ENCODE peak calls at places on chromosomes 11 and 22, in nine cellular contexts. J is transverse colon, M is neural progenitor cell, K is colonic mucosa, E is uterus, A is OCI-LY7, S is Peyer's patch, C is A549, P is heart right ventricle. L is an unnamed sample.

GRCh38 chr11:621838-622237 is 2.9 kb downstream of the CDHR5 start:
- DNase-seq in J (no peak), M (no peak), K (no peak), E (no peak), A (no peak), S (no peak), C (no peak), P (no peak), L (no peak)

GRCh38 chr11:64173616-64174355 is 7.9 kb upstream of the MACROD1 start:
- DNase-seq in J (no peak), M (no peak), K (no peak), E (no peak), A (no peak), S (no peak), C (no peak), P (no peak), L (peak)

GRCh38 chr11:101341578-101341977 is 212.0 kb upstream of the PGR start:
- DNase-seq in J (no peak), M (no peak), K (no peak), E (no peak), A (no peak), S (no peak), C (no peak), P (no peak), L (no peak)

GRCh38 chr11:86210898-86211297 is 33.7 kb upstream of the EED start:
- DNase-seq in J (no peak), M (no peak), K (no peak), E (no peak), A (no peak), S (no peak), C (no peak), P (no peak), L (no peak)

GRCh38 chr22:22576244-22576988 is 17.4 kb upstream of the PRAME start:
- DNase-seq in J (peak), M (peak), K (peak), E (no peak), A (peak), S (peak), C (peak), P (peak), L (peak)

GRCh38 chr22:45101828-45102227 is 61.9 kb upstream of the NUP50 start:
- DNase-seq in J (peak), M (peak), K (peak), E (peak), A (peak), S (peak), C (peak), P (no peak), L (peak)

GRCh38 chr11:119891392-119891791 is 162.4 kb upstream of the NECTIN1 start:
- DNase-seq in J (no peak), M (no peak), K (no peak), E (no peak), A (no peak), S (no peak), C (no peak), P (peak), L (no peak)

GRCh38 chr11:119629085-119629484 is 99.9 kb downstream of the NECTIN1 start:
- DNase-seq in J (no peak), M (no peak), K (no peak), E (no peak), A (no peak), S (no peak), C (no peak), P (no peak), L (no peak)

GRCh38 chr11:125890447-125891100 is 3.1 kb downstream of the HYLS1 start:
- DNase-seq in J (no peak), M (no peak), K (no peak), E (no peak), A (no peak), S (no peak), C (no peak), P (no peak), L (no peak)

GRCh38 chr11:120545813-120546212 is 34.3 kb downstream of the GRIK4 start:
- DNase-seq in J (no peak), M (no peak), K (no peak), E (no peak), A (no peak), S (no peak), C (no peak), P (no peak), L (no peak)

GRCh38 chr11:64864473-64865285 is 13.7 kb downstream of the EHD1 start:
- DNase-seq in J (peak), M (peak), K (no peak), E (peak), A (peak), S (peak), C (no peak), P (peak), L (peak)

GRCh38 chr11:69510471-69511357 is 29.3 kb downstream of the LINC01488 start:
- DNase-seq in J (no peak), M (no peak), K (no peak), E (no peak), A (no peak), S (no peak), C (no peak), P (no peak), L (peak)

GRCh38 chr11:62501432-62501891 is 45.1 kb downstream of the AHNAK start:
- DNase-seq in J (no peak), M (peak), K (no peak), E (no peak), A (no peak), S (no peak), C (no peak), P (peak), L (no peak)

GRCh38 chr22:30481711-30482110 is 9.9 kb upstream of the SEC14L3 start:
- DNase-seq in J (no peak), M (no peak), K (no peak), E (no peak), A (no peak), S (no peak), C (no peak), P (no peak), L (no peak)

GRCh38 chr11:59180168-59180567 is 8.2 kb downstream of the DTX4 start:
- DNase-seq in J (no peak), M (peak), K (no peak), E (no peak), A (no peak), S (no peak), C (no peak), P (no peak), L (no peak)

GRCh38 chr11:118003021-118003423 is 16.8 kb downstream of the IL10RA start:
- DNase-seq in J (peak), M (no peak), K (no peak), E (no peak), A (peak), S (no peak), C (no peak), P (no peak), L (no peak)

GRCh38 chr11:106608677-106609076 is 409.6 kb downstream of the GUCY1A2 start:
- DNase-seq in J (no peak), M (no peak), K (no peak), E (no peak), A (no peak), S (no peak), C (no peak), P (no peak), L (peak)

GRCh38 chr11:64285885-64286800 is 495 bp downstream of the GPR137 start:
- DNase-seq in J (peak), M (peak), K (no peak), E (no peak), A (peak), S (no peak), C (peak), P (no peak), L (no peak)

GRCh38 chr11:1864216-1864615 is 11.3 kb downstream of the LSP1 start:
- DNase-seq in J (no peak), M (no peak), K (no peak), E (no peak), A (no peak), S (no peak), C (no peak), P (peak), L (no peak)

GRCh38 chr22:36988075-36988474 is 31.2 kb downstream of the TST start:
- DNase-seq in J (no peak), M (no peak), K (no peak), E (no peak), A (no peak), S (no peak), C (no peak), P (no peak), L (no peak)

GRCh38 chr11:61731956-61732675 is 20.3 kb upstream of the MYRF start:
- DNase-seq in J (no peak), M (no peak), K (no peak), E (no peak), A (no peak), S (no peak), C (no peak), P (no peak), L (no peak)

GRCh38 chr22:42344391-42344861 is 74.0 kb upstream of the TCF20 start:
- DNase-seq in J (no peak), M (peak), K (no peak), E (peak), A (no peak), S (no peak), C (no peak), P (peak), L (peak)

GRCh38 chr11:62710001-62710345 is 2.5 kb downstream of the GNG3 start:
- DNase-seq in J (no peak), M (no peak), K (peak), E (no peak), A (no peak), S (no peak), C (no peak), P (no peak), L (no peak)

GRCh38 chr22:44807915-44808690 is 55.7 kb downstream of the ARHGAP8 start:
- DNase-seq in J (no peak), M (peak), K (no peak), E (no peak), A (peak), S (no peak), C (no peak), P (no peak), L (no peak)

GRCh38 chr22:39502789-39503464 is 837 bp downstream of the MIEF1 start:
- DNase-seq in J (no peak), M (no peak), K (no peak), E (no peak), A (peak), S (no peak), C (no peak), P (no peak), L (no peak)

GRCh38 chr11:9277176-9277575 is 12.0 kb upstream of the DENND5A start:
- DNase-seq in J (no peak), M (no peak), K (no peak), E (no peak), A (no peak), S (no peak), C (no peak), P (no peak), L (no peak)

GRCh38 chr11:61712301-61712700 is 32.1 kb downstream of the DAGLA start:
- DNase-seq in J (no peak), M (no peak), K (no peak), E (no peak), A (no peak), S (no peak), C (no peak), P (no peak), L (no peak)

GRCh38 chr11:105823495-105824033 is 198.5 kb downstream of the MSANTD4 start:
- DNase-seq in J (no peak), M (no peak), K (no peak), E (no peak), A (no peak), S (no peak), C (no peak), P (no peak), L (no peak)

GRCh38 chr22:19149047-19149883 is 827 bp downstream of the GSC2 start:
- DNase-seq in J (no peak), M (peak), K (no peak), E (no peak), A (no peak), S (no peak), C (no peak), P (no peak), L (no peak)

GRCh38 chr11:125070699-125071254 is 7.7 kb downstream of the SLC37A2 start:
- DNase-seq in J (peak), M (no peak), K (peak), E (peak), A (peak), S (peak), C (no peak), P (peak), L (peak)

GRCh38 chr11:86068138-86068861 is 584 bp downstream of the PICALM start:
- DNase-seq in J (peak), M (peak), K (peak), E (no peak), A (peak), S (peak), C (peak), P (peak), L (no peak)

GRCh38 chr11:15594607-15595006 is 479.9 kb downstream of the INSC start:
- DNase-seq in J (no peak), M (no peak), K (no peak), E (no peak), A (no peak), S (no peak), C (no peak), P (no peak), L (no peak)

GRCh38 chr11:67528376-67528775 is 5.1 kb upstream of the CABP2 start:
- DNase-seq in J (no peak), M (no peak), K (no peak), E (no peak), A (no peak), S (no peak), C (no peak), P (no peak), L (no peak)

GRCh38 chr22:46062971-46063631 is 86.1 kb upstream of the WNT7B start:
- DNase-seq in J (peak), M (no peak), K (no peak), E (peak), A (no peak), S (no peak), C (no peak), P (no peak), L (no peak)

GRCh38 chr22:37060801-37061610 is 9.5 kb downstream of the KCTD17 start:
- DNase-seq in J (no peak), M (no peak), K (no peak), E (no peak), A (no peak), S (no peak), C (no peak), P (peak), L (no peak)

GRCh38 chr11:117186431-117186761 is 7.9 kb downstream of the SIDT2 start:
- DNase-seq in J (no peak), M (no peak), K (peak), E (no peak), A (no peak), S (no peak), C (no peak), P (no peak), L (no peak)

GRCh38 chr11:14320020-14320419 is 39.0 kb downstream of the RRAS2 start:
- DNase-seq in J (peak), M (no peak), K (no peak), E (no peak), A (no peak), S (peak), C (no peak), P (no peak), L (peak)

GRCh38 chr11:134332782-134333181 is 994 bp downstream of the GLB1L2 start:
- DNase-seq in J (no peak), M (no peak), K (no peak), E (no peak), A (no peak), S (no peak), C (no peak), P (no peak), L (no peak)
- H3K4me3 ChIP-seq in J (peak), M (peak), K (peak), E (peak), A (no peak), S (no peak), C (no peak), P (no peak), L (no peak)

GRCh38 chr22:32079110-32080089 is 36.3 kb downstream of the SLC5A1 start:
- DNase-seq in J (peak), M (no peak), K (no peak), E (no peak), A (no peak), S (no peak), C (peak), P (no peak), L (peak)

GRCh38 chr22:32083000-32083399 is 39.9 kb downstream of the SLC5A1 start:
- DNase-seq in J (no peak), M (no peak), K (no peak), E (no peak), A (no peak), S (no peak), C (no peak), P (no peak), L (no peak)

GRCh38 chr22:32080904-32081303 is 37.8 kb downstream of the SLC5A1 start:
- DNase-seq in J (peak), M (peak), K (peak), E (no peak), A (peak), S (no peak), C (peak), P (no peak), L (peak)

GRCh38 chr22:32083814-32084213 is 40.8 kb downstream of the SLC5A1 start:
- DNase-seq in J (no peak), M (no peak), K (no peak), E (no peak), A (no peak), S (no peak), C (no peak), P (no peak), L (no peak)

DNA sequence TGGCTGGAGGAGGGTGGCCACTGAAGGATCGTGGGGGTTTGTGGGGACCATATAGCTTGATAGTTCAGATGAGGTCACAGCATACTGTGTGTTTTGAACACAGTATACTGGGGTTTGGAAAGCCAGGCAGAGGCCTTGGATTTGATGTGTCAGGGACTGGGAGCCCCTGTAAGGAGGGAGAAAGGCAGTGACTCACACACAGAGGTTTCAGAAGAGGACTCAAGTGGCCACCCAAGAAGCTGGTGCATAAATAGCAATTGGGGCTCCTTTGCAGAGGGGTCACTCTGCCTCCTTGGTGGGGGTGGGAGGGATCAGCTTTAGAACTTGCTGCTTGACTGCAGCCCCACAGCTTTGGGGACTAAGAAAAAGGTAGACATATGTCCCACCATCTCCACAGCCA is 39.3 kb downstream of the SLC5A1 start:
- DNase-seq in J (no peak), M (no peak), K (no peak), E (no peak), A (no peak), S (no peak), C (no peak), P (no peak), L (no peak)
- H3K27ac ChIP-seq in J (no peak), M (no peak), K (no peak), E (no peak), A (no peak), S (peak), C (no peak), P (no peak), L (no peak)

DNA sequence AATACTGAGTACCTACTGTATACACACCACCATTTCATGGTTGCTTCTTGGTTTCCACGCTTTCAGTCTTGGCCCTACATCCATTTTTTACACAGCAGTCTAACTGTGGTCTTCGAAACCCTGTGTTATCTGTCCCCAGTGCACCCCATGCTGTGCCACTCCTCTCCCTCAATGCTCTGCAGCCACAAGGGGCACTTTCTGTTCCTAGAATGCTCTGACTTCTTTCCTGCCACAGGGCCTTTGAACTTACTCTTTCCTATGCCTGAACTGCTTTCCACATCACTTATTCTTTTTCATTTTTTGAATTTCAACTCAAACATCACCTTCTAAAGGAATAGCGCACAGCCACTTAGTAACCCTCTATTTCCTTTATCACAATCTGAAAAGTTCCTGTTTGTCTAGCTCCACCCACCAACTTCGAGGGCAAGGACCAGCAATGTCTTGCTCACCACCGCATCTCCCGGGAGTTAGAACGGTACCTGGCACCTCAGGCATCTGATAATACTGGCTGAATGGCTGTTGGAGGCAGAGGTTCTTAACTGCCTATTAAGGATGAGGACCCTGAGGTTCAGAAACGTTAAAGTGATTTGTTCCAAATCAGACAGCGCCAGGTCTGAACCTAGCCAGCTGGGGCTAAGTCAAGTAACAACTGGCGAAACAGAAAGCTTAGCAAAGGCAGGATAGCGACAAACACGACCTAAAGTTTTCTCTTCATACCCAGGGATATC is 568 bp downstream of the ALG8 start:
- DNase-seq in J (peak), M (peak), K (peak), E (no peak), A (peak), S (no peak), C (peak), P (no peak), L (peak)
- TF ChIP-seq CTCF in J (no peak), M (no peak), K (no peak), E (no peak), A (peak), S (no peak), C (no peak), P (no peak), L (peak)

GRCh38 chr11:73170140-73170539 is 28.0 kb upstream of the FCHSD2 start:
- DNase-seq in J (no peak), M (no peak), K (no peak), E (no peak), A (peak), S (no peak), C (no peak), P (no peak), L (no peak)
- H3K4me3 ChIP-seq in J (no peak), M (no peak), K (no peak), E (no peak), A (no peak), S (no peak), C (no peak), P (no peak), L (no peak)

GRCh38 chr22:38346506-38346905 is 29.3 kb upstream of the CSNK1E start:
- DNase-seq in J (no peak), M (no peak), K (no peak), E (peak), A (no peak), S (peak), C (no peak), P (no peak), L (no peak)

GRCh38 chr22:38350444-38351359 is 33.5 kb upstream of the CSNK1E start:
- DNase-seq in J (no peak), M (no peak), K (no peak), E (peak), A (no peak), S (no peak), C (no peak), P (no peak), L (no peak)

GRCh38 chr22:38347181-38347943 is 30.1 kb upstream of the CSNK1E start:
- DNase-seq in J (no peak), M (no peak), K (no peak), E (peak), A (no peak), S (no peak), C (no peak), P (no peak), L (no peak)

GRCh38 chr22:38347944-38348750 is 30.9 kb upstream of the CSNK1E start:
- DNase-seq in J (peak), M (no peak), K (no peak), E (peak), A (no peak), S (no peak), C (no peak), P (no peak), L (no peak)

GRCh38 chr22:38348751-38349496 is 31.7 kb upstream of the CSNK1E start:
- DNase-seq in J (no peak), M (no peak), K (no peak), E (peak), A (no peak), S (no peak), C (no peak), P (no peak), L (no peak)
- H3K27ac ChIP-seq in J (no peak), M (no peak), K (no peak), E (no peak), A (no peak), S (no peak), C (no peak), P (no peak), L (no peak)